ENCODE peak calls at places on chromosomes 12 and 14, in seven cellular contexts. One of them, this sample, is unnamed.

GRCh38 chr12:132402831-132403416 is 73.5 kb upstream of the GALNT9 start:
- DNase-seq in mesenchymal stem cell: no peak
- DNase-seq in AG04450: no peak
- DNase-seq in astrocyte of the spinal cord: no peak
- DNase-seq in A673: no peak
- DNase-seq in AG10803: no peak
- DNase-seq in A549: no peak
- DNase-seq in this sample: no peak

GRCh38 chr14:81137316-81137715 is 83.4 kb downstream of the GTF2A1 start:
- DNase-seq in A549: peak
- DNase-seq in mesenchymal stem cell: peak
- DNase-seq in AG10803: peak
- DNase-seq in astrocyte of the spinal cord: peak
- DNase-seq in A673: peak
- DNase-seq in AG04450: no peak
- DNase-seq in this sample: peak

GRCh38 chr14:101077511-101078074 is 174.1 kb upstream of the RTL1 start:
- DNase-seq in AG10803: no peak
- DNase-seq in A673: peak
- DNase-seq in AG04450: no peak
- DNase-seq in A549: no peak
- DNase-seq in mesenchymal stem cell: peak
- DNase-seq in astrocyte of the spinal cord: no peak
- DNase-seq in this sample: no peak

GRCh38 chr12:21695896-21696295 is 38.3 kb upstream of the LDHB start:
- DNase-seq in AG04450: no peak
- DNase-seq in A549: no peak
- DNase-seq in AG10803: peak
- DNase-seq in astrocyte of the spinal cord: peak
- DNase-seq in A673: no peak
- DNase-seq in mesenchymal stem cell: no peak
- DNase-seq in this sample: no peak

GRCh38 chr14:35808076-35808657 is 928 bp downstream of the RALGAPA1 start:
- DNase-seq in AG10803: no peak
- DNase-seq in astrocyte of the spinal cord: peak
- DNase-seq in AG04450: no peak
- DNase-seq in A549: peak
- DNase-seq in mesenchymal stem cell: peak
- DNase-seq in A673: no peak
- DNase-seq in this sample: no peak

GRCh38 chr14:90613446-90613845 is 202.8 kb downstream of the TTC7B start:
- DNase-seq in AG04450: no peak
- DNase-seq in A673: no peak
- DNase-seq in AG10803: no peak
- DNase-seq in mesenchymal stem cell: no peak
- DNase-seq in A549: no peak
- DNase-seq in astrocyte of the spinal cord: no peak
- DNase-seq in this sample: no peak

GRCh38 chr12:93571854-93572711 is at the start of gene SOCS2:
- DNase-seq in AG04450: no peak
- DNase-seq in mesenchymal stem cell: peak
- DNase-seq in astrocyte of the spinal cord: no peak
- DNase-seq in AG10803: no peak
- DNase-seq in A673: no peak
- DNase-seq in A549: no peak
- DNase-seq in this sample: no peak

GRCh38 chr12:109222062-109222461 is 87.0 kb downstream of the FOXN4 start:
- DNase-seq in mesenchymal stem cell: no peak
- DNase-seq in A673: no peak
- DNase-seq in AG10803: no peak
- DNase-seq in astrocyte of the spinal cord: no peak
- DNase-seq in A549: no peak
- DNase-seq in AG04450: no peak
- DNase-seq in this sample: no peak

GRCh38 chr12:19402743-19403400 is 36.4 kb upstream of the AEBP2 start:
- DNase-seq in AG10803: peak
- DNase-seq in mesenchymal stem cell: peak
- DNase-seq in AG04450: no peak
- DNase-seq in astrocyte of the spinal cord: peak
- DNase-seq in A673: peak
- DNase-seq in A549: peak
- DNase-seq in this sample: peak

GRCh38 chr12:103868215-103868614 is 27.2 kb upstream of the NT5DC3 start:
- DNase-seq in AG04450: no peak
- DNase-seq in A549: no peak
- DNase-seq in AG10803: peak
- DNase-seq in A673: no peak
- DNase-seq in astrocyte of the spinal cord: peak
- DNase-seq in mesenchymal stem cell: no peak
- DNase-seq in this sample: no peak

GRCh38 chr12:79692249-79692619 is 1.5 kb upstream of the PAWR start:
- DNase-seq in A673: no peak
- DNase-seq in AG10803: no peak
- DNase-seq in A549: no peak
- DNase-seq in astrocyte of the spinal cord: no peak
- DNase-seq in mesenchymal stem cell: peak
- DNase-seq in AG04450: no peak
- DNase-seq in this sample: no peak

GRCh38 chr12:131311764-131312163 is 358.1 kb downstream of the ADGRD1 start:
- DNase-seq in A549: no peak
- DNase-seq in mesenchymal stem cell: no peak
- DNase-seq in astrocyte of the spinal cord: no peak
- DNase-seq in AG10803: no peak
- DNase-seq in AG04450: no peak
- DNase-seq in A673: no peak
- DNase-seq in this sample: no peak

GRCh38 chr14:68222726-68223125 is 403.1 kb downstream of the RAD51B start:
- DNase-seq in mesenchymal stem cell: no peak
- DNase-seq in AG10803: no peak
- DNase-seq in astrocyte of the spinal cord: no peak
- DNase-seq in A549: no peak
- DNase-seq in AG04450: no peak
- DNase-seq in A673: no peak
- DNase-seq in this sample: no peak

GRCh38 chr14:69616408-69616773 is 5.0 kb downstream of the SUSD6 start:
- DNase-seq in AG10803: no peak
- DNase-seq in A549: no peak
- DNase-seq in astrocyte of the spinal cord: no peak
- DNase-seq in A673: no peak
- DNase-seq in mesenchymal stem cell: no peak
- DNase-seq in AG04450: no peak
- DNase-seq in this sample: no peak

GRCh38 chr14:69612759-69613145 is 1.4 kb downstream of the SUSD6 start:
- DNase-seq in AG10803: peak
- DNase-seq in AG04450: no peak
- DNase-seq in astrocyte of the spinal cord: peak
- DNase-seq in A549: no peak
- DNase-seq in A673: peak
- DNase-seq in mesenchymal stem cell: no peak
- DNase-seq in this sample: no peak

GRCh38 chr14:69615471-69616407 is 4.3 kb downstream of the SUSD6 start:
- DNase-seq in AG04450: peak
- DNase-seq in A673: peak
- DNase-seq in astrocyte of the spinal cord: peak
- DNase-seq in AG10803: peak
- DNase-seq in A549: no peak
- DNase-seq in mesenchymal stem cell: peak
- DNase-seq in this sample: peak

GRCh38 chr14:69613312-69614073 is 2.1 kb downstream of the SUSD6 start:
- DNase-seq in AG04450: no peak
- DNase-seq in AG10803: no peak
- DNase-seq in A673: no peak
- DNase-seq in mesenchymal stem cell: no peak
- DNase-seq in astrocyte of the spinal cord: no peak
- DNase-seq in A549: no peak
- DNase-seq in this sample: no peak

GRCh38 chr14:69614592-69614991 is 3.2 kb downstream of the SUSD6 start:
- DNase-seq in A549: no peak
- DNase-seq in AG04450: no peak
- DNase-seq in AG10803: no peak
- DNase-seq in astrocyte of the spinal cord: no peak
- DNase-seq in A673: no peak
- DNase-seq in mesenchymal stem cell: no peak
- DNase-seq in this sample: no peak
- H3K4me3 ChIP-seq in A549: no peak
- H3K4me3 ChIP-seq in AG04450: no peak
- H3K4me3 ChIP-seq in AG10803: no peak
- H3K4me3 ChIP-seq in astrocyte of the spinal cord: no peak
- H3K4me3 ChIP-seq in A673: no peak
- H3K4me3 ChIP-seq in mesenchymal stem cell: no peak
- H3K4me3 ChIP-seq in this sample: no peak

GRCh38 chr12:75917083-75917482 is 114.5 kb downstream of the PHLDA1 start:
- DNase-seq in astrocyte of the spinal cord: no peak
- DNase-seq in AG10803: no peak
- DNase-seq in A549: no peak
- DNase-seq in mesenchymal stem cell: no peak
- DNase-seq in A673: no peak
- DNase-seq in AG04450: no peak
- DNase-seq in this sample: no peak
- H3K4me3 ChIP-seq in astrocyte of the spinal cord: no peak
- H3K4me3 ChIP-seq in AG10803: no peak
- H3K4me3 ChIP-seq in A549: no peak
- H3K4me3 ChIP-seq in mesenchymal stem cell: no peak
- H3K4me3 ChIP-seq in A673: no peak
- H3K4me3 ChIP-seq in AG04450: no peak
- H3K4me3 ChIP-seq in this sample: no peak

GRCh38 chr12:51360315-51360714 is 13.8 kb upstream of the CELA1 start:
- DNase-seq in mesenchymal stem cell: no peak
- DNase-seq in A549: no peak
- DNase-seq in AG10803: no peak
- DNase-seq in A673: no peak
- DNase-seq in AG04450: no peak
- DNase-seq in astrocyte of the spinal cord: no peak
- DNase-seq in this sample: no peak
- H3K4me3 ChIP-seq in mesenchymal stem cell: no peak
- H3K4me3 ChIP-seq in A549: no peak
- H3K4me3 ChIP-seq in AG10803: no peak
- H3K4me3 ChIP-seq in A673: no peak
- H3K4me3 ChIP-seq in AG04450: no peak
- H3K4me3 ChIP-seq in astrocyte of the spinal cord: no peak
- H3K4me3 ChIP-seq in this sample: no peak

GRCh38 chr12:48038085-48038484 is 33.8 kb upstream of the COL2A1 start:
- DNase-seq in astrocyte of the spinal cord: no peak
- DNase-seq in A673: no peak
- DNase-seq in AG10803: no peak
- DNase-seq in AG04450: no peak
- DNase-seq in A549: no peak
- DNase-seq in mesenchymal stem cell: no peak
- DNase-seq in this sample: no peak
- H3K4me3 ChIP-seq in astrocyte of the spinal cord: no peak
- H3K4me3 ChIP-seq in A673: no peak
- H3K4me3 ChIP-seq in AG10803: no peak
- H3K4me3 ChIP-seq in AG04450: no peak
- H3K4me3 ChIP-seq in A549: no peak
- H3K4me3 ChIP-seq in mesenchymal stem cell: no peak
- H3K4me3 ChIP-seq in this sample: no peak

DNA sequence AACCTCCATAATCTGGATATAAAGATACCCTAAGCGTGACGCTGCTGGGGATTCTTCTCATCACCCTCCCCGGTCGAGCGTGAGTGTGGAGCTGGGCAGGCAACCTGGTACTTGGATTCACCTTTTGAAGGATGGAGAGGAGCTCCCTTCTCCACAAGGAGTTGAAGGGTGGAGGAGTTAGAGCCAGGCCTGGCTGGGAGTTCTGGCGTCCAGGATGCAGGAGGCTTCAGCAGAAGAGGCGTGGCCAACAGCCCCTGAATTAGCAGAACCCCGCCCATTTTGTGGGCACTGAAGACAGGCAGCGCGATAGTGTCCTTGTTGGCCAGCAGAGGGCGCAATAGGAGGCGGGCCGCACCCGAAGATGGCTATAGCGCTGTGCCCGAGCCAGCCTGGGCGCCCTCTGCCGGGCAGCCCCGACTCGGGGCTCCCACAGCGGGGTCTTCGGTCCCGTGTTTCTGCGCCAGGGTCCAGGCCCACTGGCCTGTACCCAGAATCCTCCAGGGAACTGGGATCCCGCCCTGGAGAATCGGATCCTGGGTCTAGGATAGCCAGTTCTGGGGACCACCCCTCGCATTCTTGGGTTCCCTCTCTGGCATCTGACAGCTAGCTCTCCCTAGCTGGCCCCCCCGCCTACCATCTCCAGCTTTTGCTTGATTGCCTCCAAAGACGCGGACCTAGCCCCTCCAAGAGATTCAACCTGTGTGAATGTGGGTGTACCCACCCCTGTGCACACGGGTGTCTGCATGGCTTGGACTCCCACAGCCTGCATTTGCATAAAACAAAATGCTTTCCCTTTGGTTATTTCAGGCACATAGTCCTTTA is 26.0 kb upstream of the SMUG1 start:
- DNase-seq in AG10803: peak
- DNase-seq in AG04450: peak
- DNase-seq in mesenchymal stem cell: peak
- DNase-seq in astrocyte of the spinal cord: peak
- DNase-seq in A549: peak
- DNase-seq in A673: peak
- DNase-seq in this sample: peak
- H3K4me3 ChIP-seq in AG10803: peak
- H3K4me3 ChIP-seq in AG04450: peak
- H3K4me3 ChIP-seq in mesenchymal stem cell: no peak
- H3K4me3 ChIP-seq in astrocyte of the spinal cord: no peak
- H3K4me3 ChIP-seq in A549: peak
- H3K4me3 ChIP-seq in A673: peak
- H3K4me3 ChIP-seq in this sample: peak

GRCh38 chr14:70658899-70659298 is 17.2 kb downstream of the TTC9 start:
- DNase-seq in A673: no peak
- DNase-seq in mesenchymal stem cell: no peak
- DNase-seq in astrocyte of the spinal cord: no peak
- DNase-seq in A549: no peak
- DNase-seq in AG04450: no peak
- DNase-seq in AG10803: no peak
- DNase-seq in this sample: no peak
- H3K4me3 ChIP-seq in A673: no peak
- H3K4me3 ChIP-seq in mesenchymal stem cell: no peak
- H3K4me3 ChIP-seq in astrocyte of the spinal cord: no peak
- H3K4me3 ChIP-seq in A549: no peak
- H3K4me3 ChIP-seq in AG04450: no peak
- H3K4me3 ChIP-seq in AG10803: no peak
- H3K4me3 ChIP-seq in this sample: no peak

DNA sequence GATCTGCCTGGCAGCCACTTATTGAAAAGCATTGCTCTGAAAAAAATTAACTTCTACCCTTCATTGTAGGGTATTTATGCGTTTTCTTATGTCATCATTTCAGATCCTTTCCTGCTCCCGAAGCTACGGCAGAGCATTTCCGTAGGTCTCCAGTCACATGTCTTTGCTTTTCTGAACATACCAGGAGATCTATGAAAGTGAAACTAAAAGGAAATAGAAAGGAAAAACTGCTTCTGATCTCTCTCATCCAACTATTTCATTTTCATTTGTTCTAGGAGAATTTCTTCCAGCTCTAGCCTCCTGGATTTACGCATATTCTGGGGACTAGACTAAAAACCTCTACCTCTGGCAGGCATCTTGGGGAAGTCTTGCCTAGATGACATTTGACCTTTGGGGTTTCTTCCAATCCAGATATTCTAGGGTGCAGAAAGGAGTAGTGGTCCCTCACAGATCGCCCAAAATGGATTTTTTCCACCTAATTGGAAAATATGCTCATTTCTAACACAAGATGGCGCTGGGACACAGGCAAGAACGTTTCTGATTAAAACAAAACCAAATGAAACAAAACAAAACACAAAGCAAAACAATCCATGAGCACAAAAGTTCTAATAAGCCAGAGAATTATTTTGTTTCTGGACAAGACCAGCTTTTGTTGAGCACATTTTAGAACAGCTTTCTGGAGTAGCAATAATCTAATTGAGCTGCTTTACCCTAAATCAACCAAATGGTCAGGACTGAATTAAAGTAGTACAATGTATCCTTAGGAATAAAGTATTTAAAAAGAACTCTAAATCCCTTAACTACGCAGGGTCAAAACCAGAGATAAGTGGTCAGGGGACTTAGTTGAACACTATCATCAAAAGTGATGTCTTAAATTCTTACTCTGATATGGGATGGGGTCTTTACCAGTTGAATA is 12.2 kb upstream of the PARP11 start:
- DNase-seq in A673: peak
- DNase-seq in AG04450: peak
- DNase-seq in mesenchymal stem cell: peak
- DNase-seq in astrocyte of the spinal cord: peak
- DNase-seq in A549: peak
- DNase-seq in AG10803: peak
- DNase-seq in this sample: no peak
- H3K4me3 ChIP-seq in A673: peak
- H3K4me3 ChIP-seq in AG04450: peak
- H3K4me3 ChIP-seq in mesenchymal stem cell: no peak
- H3K4me3 ChIP-seq in astrocyte of the spinal cord: peak
- H3K4me3 ChIP-seq in A549: no peak
- H3K4me3 ChIP-seq in AG10803: peak
- H3K4me3 ChIP-seq in this sample: peak

This sample was measured in skeletal muscle cell.